ENCODE peak calls at places on chromosomes 6 and 20, in seven cellular contexts. D is tibial nerve, N is uterus, J is WERI-Rb-1, Y is tibial artery, G is Peyer's patch, B is right atrium auricular region. H is an unnamed sample.

GRCh38 chr6:52664185-52664990 is 6.5 kb upstream of the TMEM14A start:
- DNase-seq in D (peak; percentile 84), B (peak; percentile 95), Y (peak; percentile 88), G (peak; percentile 95), J (peak; percentile 99), N (peak; percentile 91), H (peak; percentile 94)

GRCh38 chr6:3318821-3319540 is 60.2 kb downstream of the PSMG4 start:
- DNase-seq in J (peak; percentile 16), B (no peak), N (peak; percentile 3), G (no peak), D (no peak), Y (no peak), H (peak; percentile 40)

GRCh38 chr6:89596056-89596455 is 42.5 kb downstream of the LYRM2 start:
- DNase-seq in J (no peak), G (no peak), B (no peak), N (no peak), Y (no peak), D (no peak), H (no peak)

GRCh38 chr20:60048634-60049578 is 90.7 kb downstream of the CDH26 start:
- DNase-seq in G (no peak), D (no peak), B (peak; percentile 43), J (no peak), N (no peak), Y (no peak), H (no peak)

GRCh38 chr20:59122377-59122932 is 41.2 kb upstream of the ZNF831 start:
- DNase-seq in Y (no peak), N (no peak), D (no peak), G (no peak), B (no peak), J (no peak), H (no peak)

GRCh38 chr20:52332649-52333048 is 141.1 kb upstream of the ZFP64 start:
- DNase-seq in N (no peak), J (no peak), B (no peak), Y (no peak), G (no peak), D (no peak), H (no peak)

GRCh38 chr6:50185006-50185405 is 135.3 kb upstream of the DEFB112 start:
- DNase-seq in Y (no peak), G (no peak), B (no peak), J (peak; percentile 40), N (no peak), D (no peak), H (no peak)

GRCh38 chr6:146851837-146852236 is 253.1 kb downstream of the ADGB start:
- DNase-seq in N (no peak), D (no peak), G (no peak), B (no peak), Y (no peak), J (no peak), H (no peak)

GRCh38 chr6:75422024-75422639 is 71.5 kb downstream of the FILIP1 start:
- DNase-seq in Y (no peak), G (no peak), D (no peak), B (no peak), N (no peak), J (no peak), H (no peak)

GRCh38 chr6:85168146-85168545 is 281.7 kb upstream of the NT5E start:
- DNase-seq in D (no peak), J (no peak), G (no peak), N (no peak), B (no peak), Y (no peak), H (no peak)

GRCh38 chr20:57656252-57656820 is 36.1 kb upstream of the ZBP1 start:
- DNase-seq in Y (no peak), B (peak; percentile 54), D (peak; percentile 4), N (peak; percentile 14), G (peak; percentile 29), J (no peak), H (peak; percentile 69)

GRCh38 chr6:89145461-89145961 is 344 bp upstream of the PM20D2 start:
- DNase-seq in D (no peak), N (no peak), Y (no peak), J (no peak), G (peak; percentile 49), B (no peak), H (no peak)

GRCh38 chr6:107318100-107318736 is 141.1 kb downstream of the PDSS2 start:
- DNase-seq in G (peak; percentile 76), D (peak; percentile 36), N (peak; percentile 18), B (no peak), Y (peak; percentile 35), J (peak; percentile 60), H (no peak)

GRCh38 chr6:105135907-105136432 is 43.8 kb downstream of the POPDC3 start:
- DNase-seq in Y (no peak), D (no peak), B (no peak), J (no peak), N (no peak), G (no peak), H (no peak)

GRCh38 chr20:47863531-47863930 is 78.2 kb upstream of the SULF2 start:
- DNase-seq in J (no peak), B (no peak), N (no peak), D (no peak), G (no peak), Y (no peak), H (no peak)

GRCh38 chr6:57064809-57065208 is 18.3 kb downstream of the KIAA1586 start:
- DNase-seq in G (no peak), Y (no peak), N (no peak), D (no peak), B (no peak), J (no peak), H (no peak)

GRCh38 chr6:151633517-151634335 is 139.9 kb downstream of the CCDC170 start:
- DNase-seq in G (no peak), N (no peak), J (no peak), D (no peak), Y (no peak), B (no peak), H (no peak)

GRCh38 chr6:25706314-25707014 is 48.1 kb upstream of the SLC17A4 start:
- DNase-seq in J (no peak), G (no peak), D (peak; percentile 26), B (no peak), Y (peak; percentile 34), N (no peak), H (no peak)

GRCh38 chr6:129671442-129672344 is 38.3 kb downstream of the ARHGAP18 start:
- DNase-seq in G (peak; percentile 79), B (no peak), Y (no peak), J (no peak), D (no peak), N (no peak), H (no peak)
- TF ChIP-seq CTCF in G (peak; percentile 43), B (peak; percentile 26), Y (no peak), J (peak; percentile 17), D (peak; percentile 14), N (no peak), H (no peak)

DNA sequence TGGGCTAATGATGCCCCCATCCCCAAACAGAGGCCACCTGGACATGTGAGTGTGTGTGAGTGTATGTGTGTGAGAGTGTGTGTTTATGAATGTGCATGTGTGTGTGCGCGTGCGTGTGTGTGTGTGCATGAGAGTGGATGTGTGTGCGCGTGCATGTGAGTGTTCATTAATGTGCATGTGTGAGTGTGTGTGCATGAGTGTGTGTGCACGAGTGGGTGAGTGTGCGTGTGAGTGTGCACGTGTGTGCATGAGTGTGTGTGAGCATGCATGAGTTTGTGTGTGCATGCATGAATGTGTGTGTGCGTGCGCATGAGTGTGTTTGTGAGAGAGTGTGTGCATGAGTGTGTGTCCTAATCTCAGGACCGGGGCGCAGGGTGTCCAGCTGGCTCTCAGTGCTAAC is 1.3 kb downstream of the IYD start:
- DNase-seq in Y (no peak), G (no peak), N (no peak), D (no peak), B (no peak), J (no peak), H (no peak)
- H3K4me3 ChIP-seq in Y (no peak overlapping the region), G (peak overlapping the region; percentile 22), N (no peak overlapping the region), D (no peak overlapping the region), B (no peak overlapping the region), J (no peak overlapping the region), H (no peak overlapping the region)

GRCh38 chr6:122996797-122997520 is 924 bp downstream of the CLVS2 start:
- DNase-seq in N (no peak), J (peak; percentile 26), D (no peak), Y (no peak), B (no peak), G (no peak), H (no peak)
- H3K27ac ChIP-seq in N (no peak overlapping the region), J (no peak overlapping the region), D (no peak overlapping the region), Y (no peak overlapping the region), B (no peak overlapping the region), G (no peak overlapping the region), H (no peak overlapping the region)

DNA sequence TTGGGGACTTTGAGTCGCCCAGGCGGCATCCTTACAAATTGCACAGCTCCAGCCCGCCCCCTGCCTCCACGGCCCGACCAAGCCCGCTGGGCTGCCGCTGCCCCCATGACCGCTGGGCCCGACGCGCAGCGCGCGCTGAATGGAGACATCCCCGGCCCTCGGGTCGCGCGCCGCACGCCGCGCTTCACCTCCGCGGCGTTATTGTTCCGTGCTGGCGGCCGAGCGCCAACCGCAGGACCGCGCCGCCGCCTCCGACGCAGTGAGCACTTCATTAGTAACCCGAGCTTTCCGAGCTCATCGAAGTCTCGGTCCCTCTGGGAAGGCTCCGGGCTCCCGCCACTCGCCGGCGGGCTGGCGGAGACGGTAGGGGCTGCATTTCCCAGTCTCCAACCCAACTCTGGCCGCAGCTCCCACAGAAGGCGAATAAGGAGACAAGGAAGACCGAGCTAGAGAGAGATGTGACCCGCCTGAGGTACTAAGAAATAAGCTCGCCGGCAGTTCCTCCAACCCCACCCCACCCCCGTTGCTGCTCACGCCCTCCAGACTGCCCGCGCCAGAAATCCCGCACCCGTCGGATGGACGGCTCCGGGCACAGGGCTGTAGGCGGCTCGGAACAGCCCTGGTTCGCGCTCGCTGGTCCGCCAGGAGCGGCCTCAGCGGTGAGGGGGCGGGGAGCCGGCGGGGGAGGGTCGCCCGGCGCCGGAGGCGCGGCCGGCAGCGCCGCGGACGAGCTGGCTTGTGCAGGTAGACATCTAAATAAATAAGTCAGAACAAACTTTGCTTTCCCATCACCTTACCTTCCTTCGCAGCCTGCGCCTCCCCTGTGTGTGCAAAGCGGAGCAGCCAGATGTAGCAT is 683 bp downstream of the EPHA7 start:
- DNase-seq in G (peak; percentile 45), D (no peak), J (peak; percentile 66), B (no peak), Y (no peak), N (peak; percentile 24), H (no peak)
- TF ChIP-seq CTCF in G (no peak), D (no peak), J (peak; percentile 36), B (peak; percentile 57), Y (no peak), N (no peak), H (no peak)

GRCh38 chr6:30463651-30464618 is 25.4 kb upstream of the HLA-E start:
- DNase-seq in J (no peak), Y (peak; percentile 34), G (peak; percentile 84), N (no peak), D (no peak), B (no peak), H (peak; percentile 70)

GRCh38 chr6:30463242-30463641 is 26.1 kb upstream of the HLA-E start:
- DNase-seq in G (no peak), J (no peak), N (no peak), D (no peak), B (no peak), Y (no peak), H (peak; percentile 46)

GRCh38 chr6:30461055-30461454 is 28.3 kb upstream of the HLA-E start:
- DNase-seq in Y (no peak), N (no peak), J (no peak), D (no peak), G (no peak), B (no peak), H (peak; percentile 50)

GRCh38 chr6:30462482-30462881 is 26.8 kb upstream of the HLA-E start:
- DNase-seq in G (no peak), Y (no peak), D (no peak), B (no peak), N (no peak), J (no peak), H (no peak)

GRCh38 chr6:30465582-30466306 is 23.6 kb upstream of the HLA-E start:
- DNase-seq in D (no peak), J (no peak), G (no peak), B (no peak), Y (no peak), N (no peak), H (no peak)
- H3K4me3 ChIP-seq in D (peak overlapping the region; percentile 46), J (no peak overlapping the region), G (peak overlapping the region; percentile 51), B (peak overlapping the region; percentile 32), Y (peak overlapping the region; percentile 45), N (no peak overlapping the region), H (peak overlapping the region; percentile 78)